ENCODE peak calls at places on chromosomes 1 and 21, in eight cellular contexts. K is breast epithelium, G is cardiac muscle cell, I is GM12878, R is GM23338, J is heart left ventricle, A is psoas muscle, Y is mesenchymal stem cell. L is an unnamed sample.

GRCh38 chr21:42785666-42786427 is 93.5 kb downstream of the WDR4 start:
- DNase-seq in K (no peak), G (no peak), I (no peak), R (no peak), J (no peak), A (no peak), Y (no peak), L (no peak)

GRCh38 chr1:51234721-51235425 is 1.2 kb upstream of the RNF11 start:
- DNase-seq in K (peak; percentile 66), G (peak; percentile 34), I (peak; percentile 93), R (no peak), J (peak; percentile 40), A (peak; percentile 84), Y (peak; percentile 73), L (peak; percentile 45)

GRCh38 chr1:63082754-63083153 is 239.6 kb upstream of the FOXD3 start:
- DNase-seq in K (no peak), G (no peak), I (no peak), R (no peak), J (no peak), A (no peak), Y (no peak), L (no peak)

GRCh38 chr21:44926364-44927101 is 5.8 kb upstream of the ITGB2 start:
- DNase-seq in K (no peak), G (no peak), I (no peak), R (no peak), J (no peak), A (peak; percentile 50), Y (no peak), L (no peak)

GRCh38 chr1:97297611-97298010 is 576.0 kb downstream of the PTBP2 start:
- DNase-seq in K (no peak), G (no peak), I (no peak), R (peak; percentile 5), J (no peak), A (no peak), Y (no peak), L (no peak)

GRCh38 chr1:240247899-240248298 is 156.2 kb downstream of the FMN2 start:
- DNase-seq in K (no peak), G (no peak), I (no peak), R (no peak), J (no peak), A (no peak), Y (no peak), L (no peak)

GRCh38 chr1:163535807-163536206 is 214.1 kb downstream of the NUF2 start:
- DNase-seq in K (no peak), G (peak; percentile 31), I (no peak), R (peak; percentile 59), J (no peak), A (no peak), Y (peak; percentile 43), L (no peak)

GRCh38 chr1:219810451-219810850 is 117.9 kb downstream of the SLC30A10 start:
- DNase-seq in K (no peak), G (no peak), I (no peak), R (no peak), J (no peak), A (no peak), Y (no peak), L (no peak)

GRCh38 chr1:182309631-182310351 is 81.8 kb downstream of the GLUL start:
- DNase-seq in K (no peak), G (no peak), I (no peak), R (no peak), J (no peak), A (no peak), Y (no peak), L (no peak)

GRCh38 chr1:212685429-212685828 is 14.2 kb downstream of the BATF3 start:
- DNase-seq in K (no peak), G (no peak), I (no peak), R (no peak), J (no peak), A (no peak), Y (no peak), L (no peak)

GRCh38 chr1:2300851-2301606 is 72.9 kb downstream of the SKI start:
- DNase-seq in K (no peak), G (no peak), I (peak; percentile 76), R (no peak), J (peak; percentile 87), A (peak; percentile 89), Y (no peak), L (peak; percentile 71)

DNA sequence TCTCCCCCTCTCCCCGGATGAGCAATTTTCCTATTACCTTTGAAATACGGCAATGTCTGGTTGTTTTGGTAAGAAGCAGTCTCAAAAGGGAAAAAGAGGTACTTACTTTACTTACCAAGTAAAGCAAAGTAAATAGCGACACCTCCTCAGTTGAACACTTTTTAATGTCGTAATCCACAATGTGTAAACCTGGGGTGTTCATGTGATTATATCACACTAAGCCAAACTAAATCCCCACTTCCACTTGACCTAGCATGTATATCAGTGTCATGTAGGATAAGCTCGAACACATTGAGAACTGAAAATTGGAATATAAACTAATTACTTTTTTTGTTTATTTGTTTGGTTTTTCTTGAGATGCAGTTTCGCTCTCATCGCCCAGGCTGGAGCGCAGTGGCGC is 12.1 kb upstream of the VN1R5 start:
- DNase-seq in K (no peak), G (no peak), I (no peak), R (no peak), J (no peak), A (no peak), Y (no peak), L (no peak)
- H3K27me3 ChIP-seq in K (no peaks in the 10 kb centered on the region), G (no peaks in the 10 kb centered on the region), I (no peaks in the 10 kb centered on the region), R (no peaks in the 10 kb centered on the region), J (no peaks in the 10 kb centered on the region), A (no peaks in the 10 kb centered on the region), Y (no peaks in the 10 kb centered on the region), L (no peaks in the 10 kb centered on the region)

DNA sequence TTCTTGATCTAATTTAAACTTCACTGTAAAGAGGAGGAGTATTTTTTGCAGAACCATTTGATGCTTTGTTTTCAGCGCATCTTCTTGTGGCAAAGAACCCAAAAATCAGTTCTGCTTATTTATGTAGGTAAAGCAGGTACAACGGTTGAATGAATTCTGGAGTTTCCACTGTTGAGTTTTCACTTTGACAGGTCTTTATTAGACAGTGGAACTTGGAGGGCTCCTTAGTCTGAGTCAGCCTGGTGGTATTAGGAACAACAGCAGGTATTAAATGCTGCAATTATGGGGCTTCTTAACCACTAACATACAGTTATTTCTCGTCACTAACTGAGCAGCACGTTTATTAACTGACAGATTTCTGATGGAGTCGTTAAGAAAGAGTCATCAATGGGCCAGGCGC is 1.2 kb downstream of the LRIG2 start:
- DNase-seq in K (no peak), G (no peak), I (peak; percentile 19), R (peak; percentile 11), J (no peak), A (no peak), Y (peak; percentile 29), L (no peak)
- H3K27ac ChIP-seq in K (no peak overlapping the region), G (peak overlapping the region; percentile 94), I (no peak overlapping the region), R (no peak overlapping the region), J (peak overlapping the region; percentile 94), A (peak overlapping the region; percentile 92), Y (no peak overlapping the region), L (peak overlapping the region; percentile 92)

DNA sequence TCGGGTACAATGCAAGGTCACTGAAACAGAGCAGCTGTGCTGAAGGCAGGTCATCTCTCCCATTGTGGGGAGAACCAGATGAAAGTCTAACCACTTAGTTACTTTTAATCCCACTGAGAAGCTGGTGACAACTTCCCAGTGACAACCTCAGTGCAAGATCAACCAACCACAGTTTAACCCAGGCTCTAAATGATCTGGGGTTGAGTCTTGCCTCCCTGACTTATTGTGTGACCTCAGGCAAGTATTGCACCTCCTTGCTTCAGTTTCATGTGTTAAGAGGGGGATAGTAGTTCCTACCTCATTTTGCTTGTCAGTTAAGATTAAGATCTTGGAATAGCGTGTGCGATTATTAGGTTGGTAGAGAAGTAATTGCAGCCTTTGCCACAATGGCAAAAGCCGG is 3.2 kb downstream of the ZP4 start:
- DNase-seq in K (no peak), G (no peak), I (no peak), R (no peak), J (no peak), A (no peak), Y (no peak), L (no peak)
- H3K27me3 ChIP-seq in K (no peaks in the 10 kb centered on the region), G (no peaks in the 10 kb centered on the region), I (no peaks in the 10 kb centered on the region), R (no peaks in the 10 kb centered on the region), J (no peaks in the 10 kb centered on the region), A (no peaks in the 10 kb centered on the region), Y (no peaks in the 10 kb centered on the region), L (no peaks in the 10 kb centered on the region)

DNA sequence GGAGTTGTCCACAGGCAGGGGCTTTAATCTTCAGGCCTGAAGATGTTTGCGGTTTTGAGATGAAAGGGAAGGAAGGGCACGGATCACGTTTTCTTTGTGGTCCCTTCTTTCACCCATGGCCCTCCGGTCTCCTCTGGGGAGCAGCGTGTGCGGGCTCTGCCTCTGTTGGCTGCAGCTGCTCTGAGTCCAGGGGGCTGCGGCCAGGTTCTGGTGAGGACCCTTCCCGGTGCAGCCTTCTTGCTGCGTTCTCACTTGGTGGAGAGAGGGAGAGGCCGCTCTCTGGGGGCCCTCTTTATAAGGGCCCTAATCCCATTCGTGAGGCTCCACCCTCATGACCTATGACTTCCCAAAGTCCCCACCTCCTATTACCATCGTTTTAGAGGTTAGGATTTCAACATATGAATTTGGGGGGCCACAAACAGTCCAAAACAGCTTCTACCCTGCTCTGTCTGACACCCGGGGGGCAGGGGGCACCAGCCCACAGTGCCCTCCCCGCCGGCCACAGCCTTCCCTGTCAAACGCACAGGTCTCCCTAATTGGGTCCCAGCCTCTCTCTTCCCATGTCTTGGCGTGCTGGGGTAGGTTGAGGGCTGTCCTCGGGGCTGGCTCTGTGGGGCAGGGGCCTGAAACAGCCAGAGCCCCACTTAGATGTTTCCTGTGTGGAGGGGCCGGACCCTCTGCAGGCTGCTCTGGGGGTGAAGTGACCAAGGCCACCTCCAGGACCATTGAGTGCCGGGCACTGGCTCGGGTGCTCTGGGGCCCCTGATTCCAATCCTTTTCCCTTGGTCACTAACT is 100.1 kb upstream of the C1orf174 start:
- DNase-seq in K (peak; percentile 31), G (no peak), I (no peak), R (no peak), J (no peak), A (peak; percentile 7), Y (no peak), L (no peak)
- H3K27ac ChIP-seq in K (no peak overlapping the region), G (no peak overlapping the region), I (no peak overlapping the region), R (no peak overlapping the region), J (no peak overlapping the region), A (no peak overlapping the region), Y (no peak overlapping the region), L (no peak overlapping the region)

L was measured in gastrocnemius medialis.